ENCODE peak calls at places on chromosome 10, in eight cellular contexts. One of them, this sample, is unnamed. For H3K4me1, the result is how much of the 10 kb centered on the place peaks cover.

GRCh38 chr10:88347597-88348304 is 235.4 kb downstream of the RNLS start:
- DNase-seq in HCT116: no peak
- DNase-seq in stomach: no peak
- DNase-seq in HepG2: no peak
- DNase-seq in right lobe of liver: no peak
- DNase-seq in A549: no peak
- DNase-seq in spleen: no peak
- DNase-seq in suprapubic skin: no peak
- DNase-seq in this sample: no peak

GRCh38 chr10:62177111-62177510 is 91.5 kb downstream of the RTKN2 start:
- DNase-seq in suprapubic skin: no peak
- DNase-seq in HepG2: no peak
- DNase-seq in spleen: no peak
- DNase-seq in stomach: no peak
- DNase-seq in right lobe of liver: no peak
- DNase-seq in HCT116: no peak
- DNase-seq in A549: no peak
- DNase-seq in this sample: no peak

GRCh38 chr10:71337219-71337625 is 18.2 kb downstream of the SLC29A3 start:
- DNase-seq in A549: no peak
- DNase-seq in HepG2: no peak
- DNase-seq in suprapubic skin: no peak
- DNase-seq in spleen: no peak
- DNase-seq in right lobe of liver: peak
- DNase-seq in HCT116: no peak
- DNase-seq in stomach: no peak
- DNase-seq in this sample: no peak

GRCh38 chr10:99612167-99612831 is 7.9 kb downstream of the SLC25A28 start:
- DNase-seq in right lobe of liver: no peak
- DNase-seq in stomach: no peak
- DNase-seq in spleen: no peak
- DNase-seq in HepG2: peak
- DNase-seq in A549: peak
- DNase-seq in HCT116: peak
- DNase-seq in suprapubic skin: no peak
- DNase-seq in this sample: peak

GRCh38 chr10:44651834-44652233 is 259.3 kb upstream of the TMEM72 start:
- DNase-seq in stomach: no peak
- DNase-seq in suprapubic skin: no peak
- DNase-seq in HCT116: no peak
- DNase-seq in right lobe of liver: no peak
- DNase-seq in HepG2: no peak
- DNase-seq in spleen: no peak
- DNase-seq in A549: no peak
- DNase-seq in this sample: no peak

GRCh38 chr10:32795598-32796183 is 162.3 kb downstream of the ITGB1 start:
- DNase-seq in spleen: no peak
- DNase-seq in right lobe of liver: no peak
- DNase-seq in stomach: no peak
- DNase-seq in suprapubic skin: no peak
- DNase-seq in HCT116: peak
- DNase-seq in A549: peak
- DNase-seq in HepG2: peak
- DNase-seq in this sample: no peak

GRCh38 chr10:50991496-50992355 is 82.6 kb upstream of the PRKG1 start:
- DNase-seq in spleen: peak
- DNase-seq in stomach: no peak
- DNase-seq in suprapubic skin: no peak
- DNase-seq in A549: no peak
- DNase-seq in HCT116: no peak
- DNase-seq in right lobe of liver: peak
- DNase-seq in HepG2: no peak
- DNase-seq in this sample: peak

GRCh38 chr10:128053356-128053755 is 72.9 kb downstream of the MKI67 start:
- DNase-seq in stomach: no peak
- DNase-seq in HepG2: no peak
- DNase-seq in right lobe of liver: no peak
- DNase-seq in suprapubic skin: no peak
- DNase-seq in spleen: peak
- DNase-seq in HCT116: no peak
- DNase-seq in A549: no peak
- DNase-seq in this sample: no peak

GRCh38 chr10:103451871-103452713 is at the start of gene CALHM2:
- DNase-seq in HCT116: no peak
- DNase-seq in suprapubic skin: peak
- DNase-seq in spleen: peak
- DNase-seq in right lobe of liver: no peak
- DNase-seq in A549: peak
- DNase-seq in stomach: peak
- DNase-seq in HepG2: peak
- DNase-seq in this sample: peak

GRCh38 chr10:93436577-93436976 is 45.6 kb downstream of the MYOF start:
- DNase-seq in suprapubic skin: no peak
- DNase-seq in A549: no peak
- DNase-seq in HepG2: no peak
- DNase-seq in spleen: no peak
- DNase-seq in HCT116: no peak
- DNase-seq in right lobe of liver: no peak
- DNase-seq in stomach: no peak
- DNase-seq in this sample: peak

GRCh38 chr10:100101526-100102076 is 19.9 kb upstream of the CPN1 start:
- DNase-seq in HCT116: no peak
- DNase-seq in right lobe of liver: peak
- DNase-seq in spleen: no peak
- DNase-seq in suprapubic skin: no peak
- DNase-seq in HepG2: peak
- DNase-seq in A549: no peak
- DNase-seq in stomach: no peak
- DNase-seq in this sample: no peak

GRCh38 chr10:98570764-98571163 is 124.0 kb upstream of the HPS1 start:
- DNase-seq in suprapubic skin: no peak
- DNase-seq in A549: no peak
- DNase-seq in spleen: no peak
- DNase-seq in HepG2: no peak
- DNase-seq in right lobe of liver: no peak
- DNase-seq in stomach: no peak
- DNase-seq in HCT116: no peak
- DNase-seq in this sample: no peak

GRCh38 chr10:93752761-93753160 is 5.0 kb upstream of the LGI1 start:
- DNase-seq in HepG2: no peak
- DNase-seq in spleen: no peak
- DNase-seq in A549: peak
- DNase-seq in suprapubic skin: no peak
- DNase-seq in stomach: no peak
- DNase-seq in HCT116: peak
- DNase-seq in right lobe of liver: no peak
- DNase-seq in this sample: no peak

GRCh38 chr10:48363617-48364355 is 57.3 kb downstream of the MAPK8 start:
- DNase-seq in HepG2: peak
- DNase-seq in A549: peak
- DNase-seq in stomach: peak
- DNase-seq in suprapubic skin: no peak
- DNase-seq in right lobe of liver: peak
- DNase-seq in spleen: no peak
- DNase-seq in HCT116: peak
- DNase-seq in this sample: peak

GRCh38 chr10:118511720-118512119 is 83.7 kb downstream of the PRLHR start:
- DNase-seq in right lobe of liver: no peak
- DNase-seq in HepG2: no peak
- DNase-seq in spleen: no peak
- DNase-seq in A549: no peak
- DNase-seq in HCT116: no peak
- DNase-seq in stomach: no peak
- DNase-seq in suprapubic skin: no peak
- DNase-seq in this sample: no peak

GRCh38 chr10:117936136-117936535 is 110.6 kb downstream of the RAB11FIP2 start:
- DNase-seq in spleen: no peak
- DNase-seq in suprapubic skin: no peak
- DNase-seq in HepG2: no peak
- DNase-seq in stomach: no peak
- DNase-seq in HCT116: no peak
- DNase-seq in A549: no peak
- DNase-seq in right lobe of liver: no peak
- DNase-seq in this sample: no peak

GRCh38 chr10:32379314-32379949 is 32.5 kb upstream of the EPC1 start:
- DNase-seq in right lobe of liver: no peak
- DNase-seq in stomach: no peak
- DNase-seq in spleen: no peak
- DNase-seq in HCT116: peak
- DNase-seq in A549: no peak
- DNase-seq in suprapubic skin: no peak
- DNase-seq in HepG2: peak
- DNase-seq in this sample: no peak

GRCh38 chr10:90847436-90847835 is 10.4 kb downstream of the HTR7 start:
- DNase-seq in HepG2: no peak
- DNase-seq in spleen: no peak
- DNase-seq in HCT116: peak
- DNase-seq in stomach: no peak
- DNase-seq in A549: no peak
- DNase-seq in right lobe of liver: no peak
- DNase-seq in suprapubic skin: no peak
- DNase-seq in this sample: no peak

GRCh38 chr10:34526186-34526585 is 288.9 kb downstream of the PARD3 start:
- DNase-seq in suprapubic skin: no peak
- DNase-seq in spleen: no peak
- DNase-seq in HCT116: no peak
- DNase-seq in stomach: no peak
- DNase-seq in A549: no peak
- DNase-seq in HepG2: no peak
- DNase-seq in right lobe of liver: no peak
- DNase-seq in this sample: no peak

GRCh38 chr10:52631648-52632047 is 140.9 kb downstream of the MBL2 start:
- DNase-seq in spleen: no peak
- DNase-seq in HCT116: no peak
- DNase-seq in suprapubic skin: no peak
- DNase-seq in A549: no peak
- DNase-seq in right lobe of liver: no peak
- DNase-seq in HepG2: no peak
- DNase-seq in stomach: no peak
- DNase-seq in this sample: no peak
- TF ChIP-seq POLR2A in spleen: no peak
- TF ChIP-seq POLR2A in HCT116: no peak
- TF ChIP-seq POLR2A in suprapubic skin: no peak
- TF ChIP-seq POLR2A in A549: no peak
- TF ChIP-seq POLR2A in right lobe of liver: no peak
- TF ChIP-seq POLR2A in HepG2: no peak
- TF ChIP-seq POLR2A in stomach: no peak
- TF ChIP-seq POLR2A in this sample: no peak

DNA sequence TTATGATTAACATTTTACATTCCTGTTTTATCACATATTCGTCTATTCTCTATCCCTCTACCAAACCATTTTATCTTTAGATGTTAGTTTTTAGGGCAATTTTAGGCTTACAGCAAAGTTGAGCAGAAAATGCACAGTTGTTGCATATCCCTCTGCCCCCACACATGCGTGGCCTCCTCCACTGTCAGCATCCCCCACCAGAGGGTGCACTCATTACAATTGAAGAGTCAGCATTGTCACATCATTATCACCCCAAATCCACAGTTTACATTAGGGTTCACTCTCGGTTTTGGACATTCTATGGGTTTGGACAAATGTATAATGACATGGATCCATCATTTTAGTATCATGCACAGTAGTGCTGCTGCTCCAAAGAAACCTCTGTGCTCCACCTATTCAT is 86.4 kb downstream of the WDR37 start:
- DNase-seq in HCT116: no peak
- DNase-seq in HepG2: no peak
- DNase-seq in suprapubic skin: no peak
- DNase-seq in stomach: no peak
- DNase-seq in right lobe of liver: no peak
- DNase-seq in A549: no peak
- DNase-seq in spleen: no peak
- DNase-seq in this sample: no peak
- TF ChIP-seq CTCF in HCT116: peak
- TF ChIP-seq CTCF in HepG2: peak
- TF ChIP-seq CTCF in suprapubic skin: no peak
- TF ChIP-seq CTCF in stomach: no peak
- TF ChIP-seq CTCF in right lobe of liver: peak
- TF ChIP-seq CTCF in A549: no peak
- TF ChIP-seq CTCF in spleen: peak
- TF ChIP-seq CTCF in this sample: no peak

GRCh38 chr10:132562916-132563456 is 25.4 kb downstream of the INPP5A start:
- DNase-seq in spleen: peak
- DNase-seq in HCT116: no peak
- DNase-seq in right lobe of liver: no peak
- DNase-seq in HepG2: no peak
- DNase-seq in A549: no peak
- DNase-seq in suprapubic skin: no peak
- DNase-seq in stomach: no peak
- DNase-seq in this sample: no peak

GRCh38 chr10:132564690-132565089 is 27.1 kb downstream of the INPP5A start:
- DNase-seq in right lobe of liver: no peak
- DNase-seq in suprapubic skin: no peak
- DNase-seq in stomach: no peak
- DNase-seq in HCT116: no peak
- DNase-seq in A549: no peak
- DNase-seq in spleen: peak
- DNase-seq in HepG2: no peak
- DNase-seq in this sample: no peak

GRCh38 chr10:132563485-132564248 is 26.1 kb downstream of the INPP5A start:
- DNase-seq in stomach: no peak
- DNase-seq in A549: no peak
- DNase-seq in spleen: peak
- DNase-seq in suprapubic skin: no peak
- DNase-seq in HCT116: no peak
- DNase-seq in HepG2: no peak
- DNase-seq in right lobe of liver: no peak
- DNase-seq in this sample: no peak

GRCh38 chr10:132565516-132566209 is 28.1 kb downstream of the INPP5A start:
- DNase-seq in HCT116: no peak
- DNase-seq in A549: no peak
- DNase-seq in stomach: no peak
- DNase-seq in suprapubic skin: no peak
- DNase-seq in spleen: peak
- DNase-seq in HepG2: no peak
- DNase-seq in right lobe of liver: no peak
- DNase-seq in this sample: no peak

GRCh38 chr10:132564249-132564605 is 26.6 kb downstream of the INPP5A start:
- DNase-seq in suprapubic skin: no peak
- DNase-seq in stomach: no peak
- DNase-seq in right lobe of liver: no peak
- DNase-seq in HepG2: no peak
- DNase-seq in spleen: peak
- DNase-seq in HCT116: no peak
- DNase-seq in A549: no peak
- DNase-seq in this sample: no peak
- H3K4me1 ChIP-seq in suprapubic skin: under half
- H3K4me1 ChIP-seq in stomach: under half
- H3K4me1 ChIP-seq in right lobe of liver: under half
- H3K4me1 ChIP-seq in HepG2: under half
- H3K4me1 ChIP-seq in spleen: half or more
- H3K4me1 ChIP-seq in HCT116: under half
- H3K4me1 ChIP-seq in A549: under half
- H3K4me1 ChIP-seq in this sample: under half

DNA sequence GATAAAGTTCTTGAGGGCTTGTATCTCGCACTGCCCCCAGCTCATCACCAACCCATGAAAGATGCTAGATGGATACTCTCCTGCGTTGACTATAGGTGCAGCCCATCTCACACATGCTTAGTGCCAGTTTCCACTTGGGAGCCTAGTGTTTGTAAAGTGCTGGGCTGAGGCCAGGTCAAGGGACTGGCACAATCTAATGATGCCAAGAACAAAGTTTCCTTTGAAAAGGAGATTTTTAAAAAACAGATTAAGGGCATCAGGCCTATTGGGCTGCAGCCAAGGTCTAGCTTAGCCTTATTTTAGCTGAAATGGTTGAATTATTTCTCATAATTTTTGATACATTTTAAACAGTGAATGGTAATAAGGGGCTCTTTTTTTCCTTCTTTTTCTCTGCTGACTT is 259.0 kb downstream of the ADRA2A start:
- DNase-seq in right lobe of liver: no peak
- DNase-seq in spleen: no peak
- DNase-seq in HepG2: no peak
- DNase-seq in A549: no peak
- DNase-seq in suprapubic skin: no peak
- DNase-seq in HCT116: no peak
- DNase-seq in stomach: no peak
- DNase-seq in this sample: peak
- TF ChIP-seq POLR2A in right lobe of liver: no peak
- TF ChIP-seq POLR2A in spleen: no peak
- TF ChIP-seq POLR2A in HepG2: no peak
- TF ChIP-seq POLR2A in A549: no peak
- TF ChIP-seq POLR2A in suprapubic skin: no peak
- TF ChIP-seq POLR2A in HCT116: no peak
- TF ChIP-seq POLR2A in stomach: no peak
- TF ChIP-seq POLR2A in this sample: no peak